ENCODE peak calls at places on chromosomes 3 and 15, in five cellular contexts. N, D, R, M and C are unnamed samples.

GRCh38 chr15:33132722-33133345 is 61.7 kb downstream of the FMN1 start:
- DNase-seq in N (no peak), D (no peak), R (peak; percentile 15), M (no peak), C (peak; percentile 74)

GRCh38 chr3:178320481-178321352 is 215.5 kb upstream of the KCNMB2 start:
- DNase-seq in N (no peak), D (no peak), R (no peak), M (peak; percentile 50), C (peak; percentile 60)

GRCh38 chr15:82043726-82044372 is 2.0 kb downstream of the MEX3B start:
- DNase-seq in N (no peak), D (no peak), R (no peak), M (no peak), C (no peak)

GRCh38 chr3:122409392-122409791 is 6.5 kb downstream of the WDR5B start:
- DNase-seq in N (no peak), D (no peak), R (no peak), M (no peak), C (no peak)

GRCh38 chr3:66453525-66454463 is 47.0 kb downstream of the LRIG1 start:
- DNase-seq in N (no peak), D (peak; percentile 27), R (no peak), M (no peak), C (no peak)

GRCh38 chr3:150251654-150252053 is 156.4 kb upstream of the TSC22D2 start:
- DNase-seq in N (no peak), D (no peak), R (no peak), M (no peak), C (no peak)

GRCh38 chr15:29692527-29692926 is 129.7 kb downstream of the TJP1 start:
- DNase-seq in N (no peak), D (no peak), R (no peak), M (no peak), C (no peak)

GRCh38 chr3:71064976-71065763 is 518.4 kb downstream of the FOXP1 start:
- DNase-seq in N (peak; percentile 39), D (peak; percentile 68), R (peak; percentile 62), M (no peak), C (no peak)

GRCh38 chr3:141845407-141846049 is 30.9 kb upstream of the ATP1B3 start:
- DNase-seq in N (no peak), D (no peak), R (peak; percentile 20), M (no peak), C (no peak)

GRCh38 chr15:98850991-98851776 is 156.4 kb downstream of the PGPEP1L start:
- DNase-seq in N (peak; percentile 69), D (peak; percentile 77), R (peak; percentile 83), M (peak; percentile 28), C (no peak)

GRCh38 chr15:62781081-62781497 is 261.5 kb upstream of the TPM1 start:
- DNase-seq in N (no peak), D (no peak), R (no peak), M (no peak), C (no peak)

GRCh38 chr15:101675015-101675414 is 22.8 kb upstream of the TM2D3 start:
- DNase-seq in N (no peak), D (no peak), R (no peak), M (no peak), C (no peak)

GRCh38 chr15:84398763-84399701 is 163.5 kb downstream of the GOLGA6L4 start:
- DNase-seq in N (no peak), D (no peak), R (no peak), M (no peak), C (no peak)

GRCh38 chr3:197408177-197408957 is 110.0 kb upstream of the DLG1 start:
- DNase-seq in N (no peak), D (no peak), R (no peak), M (no peak), C (no peak)

GRCh38 chr3:17800232-17800631 is 57.8 kb upstream of the TBC1D5 start:
- DNase-seq in N (no peak), D (no peak), R (no peak), M (no peak), C (no peak)